ENCODE peak calls at places on chromosomes 6 and 20, in ten cellular contexts. One of them, this sample, is unnamed.

GRCh38 chr20:5658897-5659296 is 91.3 kb upstream of the SHLD1 start:
- DNase-seq in PC-3: peak
- DNase-seq in GM23338: peak
- DNase-seq in psoas muscle: peak
- DNase-seq in HFFc6: peak
- DNase-seq in GM13976: peak
- DNase-seq in AG10803: peak
- DNase-seq in dorsolateral prefrontal cortex: no peak
- DNase-seq in heart left ventricle: peak
- DNase-seq in prostate gland: peak
- DNase-seq in this sample: peak

GRCh38 chr20:43744966-43745733 is 18.3 kb upstream of the GTSF1L start:
- DNase-seq in PC-3: no peak
- DNase-seq in GM23338: no peak
- DNase-seq in psoas muscle: no peak
- DNase-seq in HFFc6: no peak
- DNase-seq in GM13976: no peak
- DNase-seq in AG10803: no peak
- DNase-seq in dorsolateral prefrontal cortex: no peak
- DNase-seq in heart left ventricle: no peak
- DNase-seq in prostate gland: no peak
- DNase-seq in this sample: no peak

GRCh38 chr6:119034827-119035458 is 43.5 kb downstream of the FAM184A start:
- DNase-seq in PC-3: no peak
- DNase-seq in GM23338: peak
- DNase-seq in psoas muscle: no peak
- DNase-seq in HFFc6: no peak
- DNase-seq in GM13976: no peak
- DNase-seq in AG10803: no peak
- DNase-seq in dorsolateral prefrontal cortex: no peak
- DNase-seq in heart left ventricle: no peak
- DNase-seq in prostate gland: no peak
- DNase-seq in this sample: no peak

GRCh38 chr6:11798096-11798495 is 19.5 kb upstream of the ADTRP start:
- DNase-seq in PC-3: no peak
- DNase-seq in GM23338: no peak
- DNase-seq in psoas muscle: no peak
- DNase-seq in HFFc6: no peak
- DNase-seq in GM13976: no peak
- DNase-seq in AG10803: peak
- DNase-seq in dorsolateral prefrontal cortex: no peak
- DNase-seq in heart left ventricle: no peak
- DNase-seq in prostate gland: no peak
- DNase-seq in this sample: no peak

GRCh38 chr20:43681991-43682410 is 15.1 kb downstream of the MYBL2 start:
- DNase-seq in PC-3: no peak
- DNase-seq in GM23338: no peak
- DNase-seq in psoas muscle: no peak
- DNase-seq in HFFc6: no peak
- DNase-seq in GM13976: peak
- DNase-seq in AG10803: no peak
- DNase-seq in dorsolateral prefrontal cortex: no peak
- DNase-seq in heart left ventricle: no peak
- DNase-seq in prostate gland: no peak
- DNase-seq in this sample: no peak

GRCh38 chr6:57158658-57159057 is 13.5 kb upstream of the BAG2 start:
- DNase-seq in PC-3: peak
- DNase-seq in GM23338: no peak
- DNase-seq in psoas muscle: no peak
- DNase-seq in HFFc6: peak
- DNase-seq in GM13976: no peak
- DNase-seq in AG10803: no peak
- DNase-seq in dorsolateral prefrontal cortex: no peak
- DNase-seq in heart left ventricle: no peak
- DNase-seq in prostate gland: no peak
- DNase-seq in this sample: no peak

GRCh38 chr20:45407067-45407745 is 883 bp upstream of the DBNDD2 start:
- DNase-seq in PC-3: no peak
- DNase-seq in GM23338: peak
- DNase-seq in psoas muscle: peak
- DNase-seq in HFFc6: no peak
- DNase-seq in GM13976: peak
- DNase-seq in AG10803: peak
- DNase-seq in dorsolateral prefrontal cortex: peak
- DNase-seq in heart left ventricle: peak
- DNase-seq in prostate gland: no peak
- DNase-seq in this sample: no peak

GRCh38 chr20:61405007-61405406 is 152.9 kb downstream of the CDH4 start:
- DNase-seq in PC-3: no peak
- DNase-seq in GM23338: no peak
- DNase-seq in psoas muscle: no peak
- DNase-seq in HFFc6: no peak
- DNase-seq in GM13976: no peak
- DNase-seq in AG10803: no peak
- DNase-seq in dorsolateral prefrontal cortex: no peak
- DNase-seq in heart left ventricle: no peak
- DNase-seq in prostate gland: no peak
- DNase-seq in this sample: no peak

GRCh38 chr6:82182756-82183155 is 64.8 kb downstream of the IBTK start:
- DNase-seq in PC-3: no peak
- DNase-seq in GM23338: no peak
- DNase-seq in psoas muscle: no peak
- DNase-seq in HFFc6: peak
- DNase-seq in GM13976: no peak
- DNase-seq in AG10803: peak
- DNase-seq in dorsolateral prefrontal cortex: no peak
- DNase-seq in heart left ventricle: no peak
- DNase-seq in prostate gland: no peak
- DNase-seq in this sample: no peak

DNA sequence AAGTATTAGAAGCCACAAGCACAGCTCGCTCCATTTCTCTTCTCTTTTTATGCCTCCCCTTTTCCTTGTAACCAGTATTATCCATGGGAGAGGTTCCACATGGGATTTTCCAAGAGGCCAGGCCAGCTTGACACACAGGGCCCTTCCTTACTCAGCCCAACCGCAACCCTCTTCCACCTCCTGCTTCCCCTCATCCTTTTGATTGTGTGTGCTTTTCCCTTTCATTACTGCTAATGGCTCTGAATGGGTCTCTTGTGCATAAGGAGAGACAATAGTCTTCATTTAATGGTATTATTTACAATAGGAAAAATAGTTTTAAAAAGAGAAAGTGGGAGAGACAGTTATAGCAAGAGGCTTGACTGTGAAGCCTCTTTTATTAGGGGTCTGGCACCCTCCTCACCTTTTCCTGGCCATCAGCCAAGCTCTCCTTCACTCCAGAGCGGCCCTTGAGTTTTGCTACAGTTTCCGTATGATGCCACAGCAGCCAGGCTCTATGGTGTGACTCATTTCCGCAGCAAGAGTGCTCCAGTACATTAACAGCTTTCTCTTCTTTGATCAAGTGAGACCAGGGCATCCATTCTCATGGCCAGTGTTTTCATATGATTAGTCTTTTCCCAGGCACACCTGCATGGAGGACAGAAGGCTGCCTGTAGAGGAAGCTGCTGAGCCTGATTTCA is 579.5 kb downstream of the TFAP2B start:
- DNase-seq in PC-3: peak
- DNase-seq in GM23338: peak
- DNase-seq in psoas muscle: no peak
- DNase-seq in HFFc6: no peak
- DNase-seq in GM13976: no peak
- DNase-seq in AG10803: no peak
- DNase-seq in dorsolateral prefrontal cortex: no peak
- DNase-seq in heart left ventricle: no peak
- DNase-seq in prostate gland: no peak
- DNase-seq in this sample: no peak
- TF ChIP-seq CTCF in PC-3: no peak
- TF ChIP-seq CTCF in GM23338: no peak
- TF ChIP-seq CTCF in psoas muscle: no peak
- TF ChIP-seq CTCF in HFFc6: no peak
- TF ChIP-seq CTCF in GM13976: no peak
- TF ChIP-seq CTCF in AG10803: no peak
- TF ChIP-seq CTCF in dorsolateral prefrontal cortex: no peak
- TF ChIP-seq CTCF in heart left ventricle: no peak
- TF ChIP-seq CTCF in prostate gland: no peak
- TF ChIP-seq CTCF in this sample: no peak

DNA sequence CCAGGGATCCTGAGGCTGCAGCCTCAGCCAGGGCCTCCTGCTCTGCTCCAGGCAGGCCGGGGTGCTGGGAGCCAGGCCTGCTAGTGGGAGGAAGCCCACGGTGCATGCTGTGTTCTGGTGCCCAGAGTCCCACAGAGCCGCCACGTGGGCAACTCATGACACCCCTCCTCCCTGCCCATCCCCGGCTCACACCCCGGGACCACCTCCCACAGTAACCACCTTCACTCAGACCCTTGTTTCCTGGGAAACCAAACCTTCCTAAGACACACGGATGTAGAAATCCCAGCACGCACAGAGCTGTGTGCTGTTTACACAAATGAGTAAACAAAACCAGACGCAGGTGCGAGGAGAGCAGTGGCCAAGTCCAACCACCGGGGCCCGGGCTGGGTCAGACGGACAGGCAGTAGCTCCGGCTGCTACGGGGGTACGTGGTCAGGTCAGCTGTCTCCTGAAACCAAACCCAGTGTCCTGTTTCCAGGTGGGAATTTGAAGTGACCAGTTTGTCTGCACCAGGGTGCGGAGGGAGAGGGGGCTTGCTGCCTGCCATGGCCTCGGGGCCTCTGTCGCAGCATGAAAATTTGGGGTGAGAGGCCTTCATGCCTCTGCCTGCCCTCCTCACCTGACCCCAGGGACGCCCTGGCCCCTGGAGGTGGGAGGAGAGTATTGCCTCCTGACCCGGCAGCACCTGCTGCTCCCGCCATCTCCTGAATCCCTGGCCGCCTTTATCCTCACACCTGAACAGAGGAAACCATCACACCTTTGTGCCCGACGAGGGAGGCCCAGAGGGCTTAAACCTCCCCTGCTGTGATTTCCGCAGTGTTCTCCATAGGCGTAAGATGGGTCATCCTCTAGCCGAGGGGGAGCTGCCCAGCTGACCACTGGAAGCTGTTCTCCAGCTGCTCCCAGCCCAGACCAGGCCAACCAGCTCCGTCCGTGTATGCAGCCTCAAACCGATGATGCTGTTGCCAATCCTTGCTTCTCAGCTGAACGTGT is 52.0 kb upstream of the SMOC2 start:
- DNase-seq in PC-3: no peak
- DNase-seq in GM23338: peak
- DNase-seq in psoas muscle: no peak
- DNase-seq in HFFc6: no peak
- DNase-seq in GM13976: no peak
- DNase-seq in AG10803: no peak
- DNase-seq in dorsolateral prefrontal cortex: no peak
- DNase-seq in heart left ventricle: no peak
- DNase-seq in prostate gland: peak
- DNase-seq in this sample: no peak
- TF ChIP-seq CTCF in PC-3: no peak
- TF ChIP-seq CTCF in GM23338: no peak
- TF ChIP-seq CTCF in psoas muscle: no peak
- TF ChIP-seq CTCF in HFFc6: no peak
- TF ChIP-seq CTCF in GM13976: no peak
- TF ChIP-seq CTCF in AG10803: no peak
- TF ChIP-seq CTCF in dorsolateral prefrontal cortex: no peak
- TF ChIP-seq CTCF in heart left ventricle: no peak
- TF ChIP-seq CTCF in prostate gland: no peak
- TF ChIP-seq CTCF in this sample: no peak

GRCh38 chr6:117829594-117830319 is 77.3 kb upstream of the SLC35F1 start:
- DNase-seq in PC-3: peak
- DNase-seq in GM23338: peak
- DNase-seq in psoas muscle: no peak
- DNase-seq in HFFc6: peak
- DNase-seq in GM13976: peak
- DNase-seq in AG10803: peak
- DNase-seq in dorsolateral prefrontal cortex: no peak
- DNase-seq in heart left ventricle: no peak
- DNase-seq in prostate gland: no peak
- DNase-seq in this sample: no peak
- TF ChIP-seq CTCF in PC-3: peak
- TF ChIP-seq CTCF in GM23338: peak
- TF ChIP-seq CTCF in psoas muscle: no peak
- TF ChIP-seq CTCF in HFFc6: peak
- TF ChIP-seq CTCF in GM13976: peak
- TF ChIP-seq CTCF in AG10803: peak
- TF ChIP-seq CTCF in dorsolateral prefrontal cortex: no peak
- TF ChIP-seq CTCF in heart left ventricle: peak
- TF ChIP-seq CTCF in prostate gland: no peak
- TF ChIP-seq CTCF in this sample: no peak

GRCh38 chr20:49323622-49324238 is 45.9 kb upstream of the ZNFX1 start:
- DNase-seq in PC-3: peak
- DNase-seq in GM23338: peak
- DNase-seq in psoas muscle: no peak
- DNase-seq in HFFc6: peak
- DNase-seq in GM13976: peak
- DNase-seq in AG10803: peak
- DNase-seq in dorsolateral prefrontal cortex: no peak
- DNase-seq in heart left ventricle: peak
- DNase-seq in prostate gland: peak
- DNase-seq in this sample: no peak

GRCh38 chr20:49319204-49319809 is 41.5 kb upstream of the ZNFX1 start:
- DNase-seq in PC-3: no peak
- DNase-seq in GM23338: peak
- DNase-seq in psoas muscle: no peak
- DNase-seq in HFFc6: no peak
- DNase-seq in GM13976: no peak
- DNase-seq in AG10803: no peak
- DNase-seq in dorsolateral prefrontal cortex: no peak
- DNase-seq in heart left ventricle: no peak
- DNase-seq in prostate gland: no peak
- DNase-seq in this sample: no peak

GRCh38 chr20:49318091-49318429 is 40.2 kb upstream of the ZNFX1 start:
- DNase-seq in PC-3: no peak
- DNase-seq in GM23338: peak
- DNase-seq in psoas muscle: no peak
- DNase-seq in HFFc6: no peak
- DNase-seq in GM13976: no peak
- DNase-seq in AG10803: no peak
- DNase-seq in dorsolateral prefrontal cortex: no peak
- DNase-seq in heart left ventricle: no peak
- DNase-seq in prostate gland: no peak
- DNase-seq in this sample: no peak

GRCh38 chr20:49318430-49319203 is 40.8 kb upstream of the ZNFX1 start:
- DNase-seq in PC-3: no peak
- DNase-seq in GM23338: peak
- DNase-seq in psoas muscle: no peak
- DNase-seq in HFFc6: no peak
- DNase-seq in GM13976: no peak
- DNase-seq in AG10803: no peak
- DNase-seq in dorsolateral prefrontal cortex: no peak
- DNase-seq in heart left ventricle: no peak
- DNase-seq in prostate gland: no peak
- DNase-seq in this sample: no peak

DNA sequence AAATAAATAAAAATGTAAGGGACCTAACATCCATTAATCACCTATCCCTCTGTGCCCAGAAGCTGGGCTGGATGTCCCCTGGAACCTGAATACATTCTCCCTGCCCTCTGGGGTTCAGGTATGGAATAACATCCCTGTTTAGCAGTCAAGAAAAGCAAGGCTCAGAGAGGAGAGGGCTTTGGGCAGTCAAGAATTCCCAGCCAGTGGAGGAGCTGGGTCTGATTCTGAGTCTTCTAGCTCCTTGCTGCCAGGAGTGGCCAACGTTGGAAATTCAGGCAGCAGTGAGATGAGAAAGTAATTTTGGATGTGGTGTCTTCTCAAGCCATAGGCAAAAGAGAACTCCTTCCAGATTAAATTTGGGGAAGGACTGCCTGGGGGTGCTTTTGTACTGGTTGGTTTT is 42.6 kb upstream of the ZNFX1 start:
- DNase-seq in PC-3: peak
- DNase-seq in GM23338: peak
- DNase-seq in psoas muscle: no peak
- DNase-seq in HFFc6: peak
- DNase-seq in GM13976: no peak
- DNase-seq in AG10803: peak
- DNase-seq in dorsolateral prefrontal cortex: no peak
- DNase-seq in heart left ventricle: no peak
- DNase-seq in prostate gland: no peak
- DNase-seq in this sample: no peak
- TF ChIP-seq CTCF in PC-3: peak
- TF ChIP-seq CTCF in GM23338: peak
- TF ChIP-seq CTCF in psoas muscle: no peak
- TF ChIP-seq CTCF in HFFc6: peak
- TF ChIP-seq CTCF in GM13976: no peak
- TF ChIP-seq CTCF in AG10803: peak
- TF ChIP-seq CTCF in dorsolateral prefrontal cortex: no peak
- TF ChIP-seq CTCF in heart left ventricle: no peak
- TF ChIP-seq CTCF in prostate gland: peak
- TF ChIP-seq CTCF in this sample: peak

This sample was measured in thoracic aorta.